ENCODE peak calls at places on chromosomes 5 and 9, in six cellular contexts. O is nephron progenitor cell, G is upper lobe of right lung, D is GM23338, S is neural progenitor cell, A is natural killer cell. X is an unnamed sample.

GRCh38 chr5:5613261-5613990 is 190.9 kb downstream of the ICE1 start:
- DNase-seq in D (no peak), O (no peak), A (no peak), G (no peak), S (no peak), X (no peak)

GRCh38 chr9:127970401-127971313 is 10.1 kb downstream of the EEIG1 start:
- DNase-seq in A (no peak), S (peak), O (no peak), D (no peak), G (no peak), X (no peak)

GRCh38 chr5:67181648-67182218 is 14.9 kb downstream of the CD180 start:
- DNase-seq in D (peak), S (peak), A (no peak), G (no peak), O (no peak), X (no peak)

GRCh38 chr5:37886207-37886905 is 46.5 kb upstream of the GDNF start:
- DNase-seq in D (no peak), S (peak), A (no peak), G (no peak), O (no peak), X (no peak)

GRCh38 chr5:5169466-5169865 is 29.3 kb downstream of the ADAMTS16 start:
- DNase-seq in O (no peak), G (no peak), D (no peak), A (no peak), S (no peak), X (no peak)

GRCh38 chr5:173789031-173789920 is 98.9 kb upstream of the CPEB4 start:
- DNase-seq in O (no peak), D (no peak), S (no peak), A (no peak), G (peak), X (no peak)

GRCh38 chr5:71932649-71933338 is 174.5 kb upstream of the MAP1B start:
- DNase-seq in S (peak), G (no peak), D (peak), O (peak), A (no peak), X (peak)

GRCh38 chr5:176716320-176716719 is 69.0 kb downstream of the TSPAN17 start:
- DNase-seq in G (no peak), D (no peak), S (no peak), A (no peak), O (no peak), X (no peak)

GRCh38 chr5:96370981-96371380 is 62.1 kb downstream of the PCSK1 start:
- DNase-seq in S (no peak), G (no peak), A (no peak), D (no peak), O (no peak), X (no peak)

GRCh38 chr9:83432104-83432627 is 106.0 kb downstream of the FRMD3 start:
- DNase-seq in D (peak), S (peak), A (no peak), G (peak), O (peak), X (no peak)

GRCh38 chr5:62661126-62661525 is 82.5 kb downstream of the LRRC70 start:
- DNase-seq in G (no peak), O (no peak), D (peak), S (peak), A (no peak), X (no peak)

GRCh38 chr9:98860871-98861293 is 53.4 kb downstream of the GALNT12 start:
- DNase-seq in A (no peak), O (no peak), D (peak), S (peak), G (no peak), X (no peak)

GRCh38 chr9:121206516-121207370 is 5.1 kb upstream of the RAB14 start:
- DNase-seq in G (no peak), S (no peak), A (no peak), D (peak), O (no peak), X (no peak)

GRCh38 chr5:175889910-175890684 is 18.7 kb downstream of the CPLX2 start:
- DNase-seq in S (no peak), D (no peak), G (no peak), A (no peak), O (no peak), X (no peak)

GRCh38 chr5:145925353-145925752 is 11.0 kb upstream of the SH3RF2 start:
- DNase-seq in A (no peak), D (peak), S (peak), G (no peak), O (no peak), X (no peak)

GRCh38 chr5:151886741-151887261 is 37.9 kb downstream of the GLRA1 start:
- DNase-seq in G (no peak), D (no peak), O (no peak), S (no peak), A (no peak), X (no peak)

GRCh38 chr9:15889555-15889954 is 336.7 kb downstream of the CCDC171 start:
- DNase-seq in D (no peak), S (no peak), A (no peak), O (no peak), G (no peak), X (no peak)

GRCh38 chr5:179497636-179498365 is 52.6 kb upstream of the RUFY1 start:
- DNase-seq in G (no peak), D (no peak), O (no peak), S (no peak), A (no peak), X (no peak)

GRCh38 chr5:168291961-168292782 is 727 bp downstream of the WWC1 start:
- DNase-seq in O (peak), A (no peak), D (peak), S (peak), G (peak), X (no peak)

GRCh38 chr5:9851458-9851857 is 221.3 kb upstream of the TAS2R1 start:
- DNase-seq in G (no peak), D (no peak), O (no peak), S (peak), A (no peak), X (no peak)

GRCh38 chr9:122287214-122287613 is 22.5 kb downstream of the MRRF start:
- DNase-seq in G (no peak), S (no peak), A (no peak), D (no peak), O (no peak), X (no peak)

GRCh38 chr9:122277285-122277897 is 12.7 kb downstream of the MRRF start:
- DNase-seq in D (no peak), S (no peak), O (no peak), A (no peak), G (no peak), X (no peak)

GRCh38 chr9:122286764-122287163 is 22.1 kb downstream of the MRRF start:
- DNase-seq in G (no peak), O (no peak), A (no peak), D (no peak), S (no peak), X (no peak)

DNA sequence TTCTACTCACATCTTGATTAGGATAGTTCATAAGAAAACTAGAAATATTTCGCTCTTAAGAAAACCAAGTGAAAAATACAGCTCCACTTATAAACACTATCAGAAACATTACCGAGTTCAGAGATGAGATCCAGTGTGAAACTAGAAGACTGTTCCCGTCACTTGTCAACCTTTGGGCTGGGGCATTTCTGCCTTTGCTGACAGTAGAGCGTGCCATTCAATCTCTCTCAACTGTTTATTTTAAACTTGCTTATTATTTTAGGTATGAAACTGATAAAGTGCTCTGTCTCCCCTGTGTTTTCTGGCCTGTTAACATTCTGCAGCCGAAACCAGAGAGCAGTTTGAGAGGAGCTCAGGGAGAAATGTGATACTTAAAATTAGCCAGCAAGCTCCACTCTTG is 16.7 kb downstream of the MRRF start:
- DNase-seq in O (no peak), D (no peak), A (no peak), G (no peak), S (no peak), X (no peak)
- TF ChIP-seq CTCF in O (no peak), D (no peak), A (no peak), G (no peak), S (no peak), X (no peak)

DNA sequence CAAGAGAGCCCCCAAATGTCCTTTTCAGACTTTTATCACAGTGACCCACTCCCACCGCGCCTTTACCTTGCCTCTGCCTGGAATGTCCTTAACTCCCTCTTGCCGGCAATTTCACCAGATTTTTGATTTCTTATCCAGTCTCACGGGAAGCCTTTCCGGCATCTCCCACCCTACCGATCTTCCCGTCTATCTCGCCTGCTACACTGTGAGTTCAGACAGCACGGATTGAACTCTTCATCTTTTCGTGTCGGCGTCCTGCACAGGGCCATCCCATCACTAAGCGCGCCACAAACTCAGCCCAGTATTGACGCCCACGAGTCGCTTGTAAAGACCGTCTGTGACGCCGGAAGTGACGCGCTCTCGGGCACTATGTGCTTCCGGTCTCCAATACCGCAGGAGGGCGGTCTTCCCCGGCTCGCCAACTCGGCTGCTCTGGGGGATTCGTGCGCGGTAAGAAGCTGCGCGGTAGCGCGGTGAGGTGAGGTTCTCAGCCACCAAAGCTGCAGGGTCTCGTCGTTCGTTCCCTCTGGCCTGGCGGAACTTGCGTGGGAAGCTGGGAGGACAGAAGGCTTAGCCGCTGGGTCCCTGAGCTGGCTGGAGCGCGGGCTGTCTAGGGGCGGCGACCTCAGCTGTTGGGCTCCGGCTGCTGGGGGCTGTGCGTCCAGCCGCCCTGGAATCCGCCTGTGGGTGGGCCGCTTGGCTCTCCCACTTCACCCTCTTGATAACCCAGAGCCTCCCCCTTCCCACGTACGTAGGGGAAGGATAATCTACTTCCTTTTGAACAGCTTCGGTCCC is at the start of gene ZCCHC9:
- DNase-seq in O (peak), S (peak), G (peak), A (peak), D (peak), X (peak)
- TF ChIP-seq CTCF in O (no peak), S (peak), G (peak), A (no peak), D (no peak), X (peak)

GRCh38 chr9:1018121-1018520 is 32.0 kb upstream of the DMRT2 start:
- DNase-seq in D (peak), S (no peak), G (no peak), O (peak), A (no peak), X (no peak)
- TF ChIP-seq CTCF in D (peak), S (no peak), G (peak), O (peak), A (no peak), X (peak)

DNA sequence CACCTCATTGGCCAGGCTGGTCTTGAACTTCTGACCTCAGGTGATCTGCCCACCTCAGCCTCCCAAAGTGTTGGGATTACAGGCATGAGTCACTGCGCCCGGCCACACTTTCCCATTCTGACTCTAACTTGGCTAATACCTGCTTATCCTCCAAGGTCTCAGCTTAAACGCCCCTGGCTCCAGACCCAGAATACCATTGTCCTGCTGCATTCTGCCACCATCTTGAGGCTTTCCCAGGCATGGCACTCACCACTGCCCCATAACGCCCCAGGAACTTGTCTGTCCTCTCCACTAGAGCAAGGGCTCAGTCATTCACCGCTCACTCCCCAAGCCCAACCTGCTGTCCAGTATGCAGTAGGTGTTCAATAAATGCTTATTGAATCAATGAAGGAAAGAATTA is 39.8 kb downstream of the CAMK2A start:
- DNase-seq in A (no peak), G (no peak), D (no peak), O (no peak), S (no peak), X (no peak)
- TF ChIP-seq CTCF in A (no peak), G (no peak), D (no peak), O (no peak), S (peak), X (no peak)

DNA sequence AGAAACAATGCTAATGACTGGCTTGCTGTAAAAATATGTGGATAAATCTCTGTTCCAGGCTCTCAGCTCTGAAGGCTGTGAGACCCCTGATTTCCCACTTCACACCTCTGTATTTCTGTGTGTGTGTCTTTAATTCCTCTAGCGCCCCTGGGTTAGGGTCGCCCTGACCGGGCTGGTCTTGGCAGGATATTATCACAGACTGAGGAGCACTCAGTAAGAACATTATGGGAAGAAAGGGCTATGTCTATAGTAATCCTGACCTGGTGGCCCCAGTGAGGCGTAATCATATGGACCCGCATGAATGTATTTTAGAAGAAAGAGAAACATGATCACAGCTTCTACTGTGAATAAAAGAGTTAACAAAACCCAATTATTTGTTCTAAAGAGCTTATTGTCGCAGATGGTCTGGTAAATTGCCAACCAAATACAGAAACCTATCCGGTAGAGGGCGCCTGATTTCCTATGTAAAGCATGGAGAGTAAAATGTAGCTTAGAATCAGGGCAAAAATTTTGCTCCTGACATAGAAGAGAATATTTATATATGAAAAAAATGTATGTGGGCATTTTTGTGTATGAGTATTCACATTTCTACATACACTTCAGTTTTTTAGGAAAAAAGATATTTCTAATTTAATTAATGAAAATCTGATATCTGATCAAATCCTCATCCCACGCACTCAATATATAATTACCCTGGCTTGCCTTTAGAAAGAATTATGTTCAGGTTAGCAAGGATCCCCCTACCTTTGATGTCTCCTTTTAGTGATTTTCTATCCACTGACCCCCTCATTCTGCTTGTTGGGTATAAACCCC is 5.8 kb upstream of the IFNA1 start:
- DNase-seq in A (no peak), S (peak), D (peak), O (peak), G (no peak), X (peak)
- TF ChIP-seq CTCF in A (peak), S (peak), D (peak), O (peak), G (peak), X (peak)

DNA sequence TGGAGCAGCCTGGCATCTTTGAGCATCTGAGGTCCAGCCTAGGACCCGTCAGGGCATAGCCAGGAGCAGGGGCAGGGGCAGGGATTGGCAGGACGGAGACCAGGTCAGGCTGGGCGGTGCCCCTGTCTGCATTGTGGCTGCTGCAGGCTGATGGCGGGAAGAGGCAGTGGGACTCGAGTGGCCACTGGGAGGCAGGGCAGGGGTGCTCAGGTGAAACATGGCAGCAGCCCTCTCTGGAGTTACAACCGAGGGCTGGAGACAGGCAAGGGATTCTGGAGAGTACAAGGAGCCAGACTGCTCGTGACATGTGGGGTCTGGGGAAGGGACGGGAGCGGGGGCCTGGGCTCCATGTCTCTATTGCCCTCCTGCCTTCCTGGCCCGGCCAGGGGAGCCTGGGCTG is 97.4 kb upstream of the RAPGEF1 start:
- DNase-seq in A (no peak), D (peak), O (no peak), S (peak), G (no peak), X (no peak)
- TF ChIP-seq CTCF in A (no peak), D (peak), O (no peak), S (peak), G (no peak), X (peak)

GRCh38 chr5:113447651-113448050 is 12.9 kb upstream of the TSSK1B start:
- DNase-seq in D (peak), S (peak), O (no peak), A (no peak), G (no peak), X (peak)
- TF ChIP-seq CTCF in D (peak), S (peak), O (peak), A (no peak), G (no peak), X (no peak)

DNA sequence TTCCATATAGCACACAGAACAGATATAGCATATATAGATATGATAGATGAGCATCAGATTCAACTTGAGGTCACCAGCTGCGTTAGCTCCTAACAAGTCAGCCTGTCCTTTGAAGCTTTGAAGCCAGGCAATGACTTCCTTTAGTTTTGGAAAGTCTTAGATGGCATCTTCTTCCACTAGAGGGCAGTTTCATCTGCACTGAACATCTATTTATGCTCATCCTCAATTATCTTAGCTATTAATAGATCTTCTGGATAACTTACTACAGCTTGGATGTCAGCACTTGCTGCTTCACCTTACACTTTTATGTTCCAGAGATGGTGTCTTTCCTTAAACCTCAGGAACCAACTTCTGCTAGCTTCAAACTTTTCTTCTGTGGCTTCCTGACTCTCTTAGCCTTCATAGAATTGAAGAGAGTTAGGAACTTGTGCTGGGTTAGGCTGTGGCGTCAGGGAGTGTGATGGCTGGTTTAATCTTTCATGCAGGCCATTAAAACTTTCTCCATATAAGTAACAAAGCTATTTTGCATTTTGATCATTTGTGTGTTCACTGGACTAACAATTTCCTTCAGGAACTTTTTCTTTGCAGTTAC is 1401.4 kb downstream of the EFNA5 start:
- DNase-seq in G (no peak), O (no peak), S (peak), A (no peak), D (peak), X (no peak)
- TF ChIP-seq CTCF in G (peak), O (peak), S (peak), A (no peak), D (peak), X (peak)

GRCh38 chr5:86463339-86463738 is 154.4 kb upstream of the COX7C start:
- DNase-seq in D (peak), S (peak), O (no peak), A (no peak), G (no peak), X (no peak)
- TF ChIP-seq CTCF in D (peak), S (peak), O (no peak), A (no peak), G (no peak), X (no peak)

GRCh38 chr5:141412853-141413539 is at the start of gene PCDHGA10:
- DNase-seq in S (peak), D (peak), O (peak), A (no peak), G (no peak), X (peak)
- TF ChIP-seq CTCF in S (peak), D (peak), O (peak), A (peak), G (peak), X (peak)

X was measured in neural crest cell.